ENCODE peak calls at places on chromosomes 6 and 20, in six cellular contexts. One of them, this sample, is unnamed.

GRCh38 chr6:141634269-141634668 is 498.5 kb upstream of the GJE1 start:
- DNase-seq in NCI-H774: no peak
- DNase-seq in iris pigment epithelial cell: no peak
- DNase-seq in heart right ventricle: no peak
- DNase-seq in GM03348: no peak
- DNase-seq in activated gamma-delta T cell treated with Interleukin-2 at 50 U/mL for 16 hours: no peak
- DNase-seq in this sample: no peak

GRCh38 chr6:151154418-151154817 is 85.3 kb upstream of the AKAP12 start:
- DNase-seq in activated gamma-delta T cell treated with Interleukin-2 at 50 U/mL for 16 hours: no peak
- DNase-seq in iris pigment epithelial cell: peak
- DNase-seq in GM03348: peak
- DNase-seq in heart right ventricle: peak
- DNase-seq in NCI-H774: no peak
- DNase-seq in this sample: no peak

GRCh38 chr6:112618796-112619195 is 271.7 kb downstream of the RFPL4B start:
- DNase-seq in iris pigment epithelial cell: no peak
- DNase-seq in GM03348: no peak
- DNase-seq in NCI-H774: no peak
- DNase-seq in heart right ventricle: no peak
- DNase-seq in activated gamma-delta T cell treated with Interleukin-2 at 50 U/mL for 16 hours: no peak
- DNase-seq in this sample: no peak

GRCh38 chr20:48716086-48716485 is 111.7 kb downstream of the PREX1 start:
- DNase-seq in NCI-H774: no peak
- DNase-seq in activated gamma-delta T cell treated with Interleukin-2 at 50 U/mL for 16 hours: peak
- DNase-seq in GM03348: no peak
- DNase-seq in iris pigment epithelial cell: no peak
- DNase-seq in heart right ventricle: no peak
- DNase-seq in this sample: no peak

GRCh38 chr6:137798846-137799245 is 68.2 kb upstream of the TNFAIP3 start:
- DNase-seq in activated gamma-delta T cell treated with Interleukin-2 at 50 U/mL for 16 hours: no peak
- DNase-seq in GM03348: no peak
- DNase-seq in NCI-H774: no peak
- DNase-seq in heart right ventricle: no peak
- DNase-seq in iris pigment epithelial cell: peak
- DNase-seq in this sample: no peak

GRCh38 chr20:46642265-46642942 is 8.9 kb downstream of the SLC13A3 start:
- DNase-seq in heart right ventricle: no peak
- DNase-seq in GM03348: no peak
- DNase-seq in NCI-H774: no peak
- DNase-seq in activated gamma-delta T cell treated with Interleukin-2 at 50 U/mL for 16 hours: no peak
- DNase-seq in iris pigment epithelial cell: no peak
- DNase-seq in this sample: no peak

GRCh38 chr20:1802385-1803215 is 92.6 kb upstream of the SIRPA start:
- DNase-seq in NCI-H774: no peak
- DNase-seq in activated gamma-delta T cell treated with Interleukin-2 at 50 U/mL for 16 hours: no peak
- DNase-seq in GM03348: peak
- DNase-seq in iris pigment epithelial cell: peak
- DNase-seq in heart right ventricle: peak
- DNase-seq in this sample: peak

GRCh38 chr6:105545947-105546710 is 143.2 kb upstream of the PREP start:
- DNase-seq in heart right ventricle: no peak
- DNase-seq in NCI-H774: no peak
- DNase-seq in GM03348: peak
- DNase-seq in iris pigment epithelial cell: peak
- DNase-seq in activated gamma-delta T cell treated with Interleukin-2 at 50 U/mL for 16 hours: no peak
- DNase-seq in this sample: no peak

GRCh38 chr6:2556761-2557160 is 194.0 kb downstream of the MYLK4 start:
- DNase-seq in heart right ventricle: no peak
- DNase-seq in NCI-H774: no peak
- DNase-seq in GM03348: no peak
- DNase-seq in activated gamma-delta T cell treated with Interleukin-2 at 50 U/mL for 16 hours: no peak
- DNase-seq in iris pigment epithelial cell: peak
- DNase-seq in this sample: no peak

GRCh38 chr6:118892248-118893094 is 1.5 kb upstream of the ASF1A start:
- DNase-seq in NCI-H774: peak
- DNase-seq in heart right ventricle: no peak
- DNase-seq in iris pigment epithelial cell: peak
- DNase-seq in activated gamma-delta T cell treated with Interleukin-2 at 50 U/mL for 16 hours: no peak
- DNase-seq in GM03348: no peak
- DNase-seq in this sample: no peak

GRCh38 chr20:4592316-4593148 is 129.2 kb upstream of the PRND start:
- DNase-seq in NCI-H774: peak
- DNase-seq in iris pigment epithelial cell: peak
- DNase-seq in activated gamma-delta T cell treated with Interleukin-2 at 50 U/mL for 16 hours: peak
- DNase-seq in heart right ventricle: peak
- DNase-seq in GM03348: peak
- DNase-seq in this sample: peak

GRCh38 chr20:45061244-45061643 is 39.7 kb downstream of the KCNS1 start:
- DNase-seq in GM03348: peak
- DNase-seq in NCI-H774: no peak
- DNase-seq in heart right ventricle: no peak
- DNase-seq in activated gamma-delta T cell treated with Interleukin-2 at 50 U/mL for 16 hours: no peak
- DNase-seq in iris pigment epithelial cell: peak
- DNase-seq in this sample: no peak

GRCh38 chr6:130713144-130713543 is 114.1 kb upstream of the SMLR1 start:
- DNase-seq in heart right ventricle: no peak
- DNase-seq in NCI-H774: no peak
- DNase-seq in GM03348: no peak
- DNase-seq in activated gamma-delta T cell treated with Interleukin-2 at 50 U/mL for 16 hours: no peak
- DNase-seq in iris pigment epithelial cell: no peak
- DNase-seq in this sample: no peak

GRCh38 chr6:27478141-27478705 is 5.3 kb upstream of the ZNF184 start:
- DNase-seq in activated gamma-delta T cell treated with Interleukin-2 at 50 U/mL for 16 hours: no peak
- DNase-seq in NCI-H774: no peak
- DNase-seq in GM03348: peak
- DNase-seq in heart right ventricle: no peak
- DNase-seq in iris pigment epithelial cell: peak
- DNase-seq in this sample: no peak

GRCh38 chr6:53437557-53438202 is 88.9 kb upstream of the ELOVL5 start:
- DNase-seq in iris pigment epithelial cell: peak
- DNase-seq in GM03348: peak
- DNase-seq in activated gamma-delta T cell treated with Interleukin-2 at 50 U/mL for 16 hours: peak
- DNase-seq in NCI-H774: peak
- DNase-seq in heart right ventricle: no peak
- DNase-seq in this sample: peak

GRCh38 chr6:15464211-15464725 is 198.6 kb downstream of the DTNBP1 start:
- DNase-seq in GM03348: peak
- DNase-seq in iris pigment epithelial cell: no peak
- DNase-seq in activated gamma-delta T cell treated with Interleukin-2 at 50 U/mL for 16 hours: peak
- DNase-seq in NCI-H774: no peak
- DNase-seq in heart right ventricle: peak
- DNase-seq in this sample: no peak

GRCh38 chr20:8914421-8914820 is 154.5 kb upstream of the PLCB4 start:
- DNase-seq in GM03348: no peak
- DNase-seq in NCI-H774: no peak
- DNase-seq in activated gamma-delta T cell treated with Interleukin-2 at 50 U/mL for 16 hours: no peak
- DNase-seq in iris pigment epithelial cell: no peak
- DNase-seq in heart right ventricle: no peak
- DNase-seq in this sample: no peak

GRCh38 chr6:16319813-16320532 is 81.6 kb downstream of the GMPR start:
- DNase-seq in iris pigment epithelial cell: peak
- DNase-seq in GM03348: peak
- DNase-seq in activated gamma-delta T cell treated with Interleukin-2 at 50 U/mL for 16 hours: peak
- DNase-seq in heart right ventricle: peak
- DNase-seq in NCI-H774: peak
- DNase-seq in this sample: peak

GRCh38 chr20:63315982-63316491 is 23.1 kb downstream of the COL20A1 start:
- DNase-seq in iris pigment epithelial cell: no peak
- DNase-seq in NCI-H774: no peak
- DNase-seq in heart right ventricle: no peak
- DNase-seq in GM03348: no peak
- DNase-seq in activated gamma-delta T cell treated with Interleukin-2 at 50 U/mL for 16 hours: no peak
- DNase-seq in this sample: no peak

GRCh38 chr6:131172237-131172636 is 37.0 kb downstream of the AKAP7 start:
- DNase-seq in GM03348: no peak
- DNase-seq in activated gamma-delta T cell treated with Interleukin-2 at 50 U/mL for 16 hours: no peak
- DNase-seq in iris pigment epithelial cell: peak
- DNase-seq in heart right ventricle: no peak
- DNase-seq in NCI-H774: no peak
- DNase-seq in this sample: no peak

GRCh38 chr20:25574411-25574810 is 10.9 kb downstream of the NINL start:
- DNase-seq in iris pigment epithelial cell: peak
- DNase-seq in GM03348: no peak
- DNase-seq in heart right ventricle: no peak
- DNase-seq in activated gamma-delta T cell treated with Interleukin-2 at 50 U/mL for 16 hours: no peak
- DNase-seq in NCI-H774: no peak
- DNase-seq in this sample: no peak

GRCh38 chr6:48889429-48889828 is 573.6 kb downstream of the MMUT start:
- DNase-seq in GM03348: no peak
- DNase-seq in activated gamma-delta T cell treated with Interleukin-2 at 50 U/mL for 16 hours: no peak
- DNase-seq in heart right ventricle: no peak
- DNase-seq in iris pigment epithelial cell: no peak
- DNase-seq in NCI-H774: no peak
- DNase-seq in this sample: no peak

GRCh38 chr20:19764207-19764606 is 6.1 kb downstream of the RIN2 start:
- DNase-seq in NCI-H774: no peak
- DNase-seq in heart right ventricle: no peak
- DNase-seq in activated gamma-delta T cell treated with Interleukin-2 at 50 U/mL for 16 hours: no peak
- DNase-seq in iris pigment epithelial cell: peak
- DNase-seq in GM03348: no peak
- DNase-seq in this sample: no peak